ENCODE peak calls at places on chromosomes 13 and 19, in four cellular contexts. One of them, this sample, is unnamed.

GRCh38 chr19:13783565-13784500 is 9.6 kb downstream of the C19orf53 start:
- DNase-seq in GM12878: no peak
- DNase-seq in K562: no peak
- DNase-seq in HepG2: no peak
- DNase-seq in this sample: no peak

GRCh38 chr13:98896083-98896867 is 81.6 kb downstream of the DOCK9 start:
- DNase-seq in GM12878: no peak
- DNase-seq in HepG2: no peak
- DNase-seq in K562: no peak
- DNase-seq in this sample: no peak

GRCh38 chr19:50933640-50934039 is 19.2 kb downstream of the KLK5 start:
- DNase-seq in GM12878: no peak
- DNase-seq in HepG2: no peak
- DNase-seq in K562: peak
- DNase-seq in this sample: no peak

GRCh38 chr13:79528759-79529191 is 47.8 kb downstream of the NDFIP2 start:
- DNase-seq in GM12878: no peak
- DNase-seq in HepG2: no peak
- DNase-seq in K562: no peak
- DNase-seq in this sample: no peak

GRCh38 chr19:474126-475078 is 13.6 kb upstream of the SHC2 start:
- DNase-seq in GM12878: no peak
- DNase-seq in HepG2: no peak
- DNase-seq in K562: no peak
- DNase-seq in this sample: no peak

GRCh38 chr13:29761815-29762214 is 88.6 kb downstream of the UBL3 start:
- DNase-seq in K562: no peak
- DNase-seq in HepG2: no peak
- DNase-seq in GM12878: no peak
- DNase-seq in this sample: no peak

GRCh38 chr19:45670670-45671453 is 2.8 kb downstream of the GIPR start:
- DNase-seq in HepG2: peak
- DNase-seq in GM12878: peak
- DNase-seq in K562: peak
- DNase-seq in this sample: peak

GRCh38 chr19:27746691-27747380 is 1466.1 kb downstream of the UQCRFS1 start:
- DNase-seq in K562: peak
- DNase-seq in GM12878: no peak
- DNase-seq in HepG2: no peak
- DNase-seq in this sample: peak

GRCh38 chr19:47730521-47730889 is 14.8 kb upstream of the NOP53 start:
- DNase-seq in HepG2: no peak
- DNase-seq in K562: no peak
- DNase-seq in GM12878: no peak
- DNase-seq in this sample: no peak

GRCh38 chr13:67366533-67366932 is 136.4 kb upstream of the PCDH9 start:
- DNase-seq in GM12878: no peak
- DNase-seq in HepG2: no peak
- DNase-seq in K562: no peak
- DNase-seq in this sample: no peak

GRCh38 chr13:43089912-43090498 is 66.6 kb downstream of the DNAJC15 start:
- DNase-seq in GM12878: no peak
- DNase-seq in K562: no peak
- DNase-seq in HepG2: no peak
- DNase-seq in this sample: no peak

GRCh38 chr13:33279898-33280549 is 5.5 kb downstream of the STARD13 start:
- DNase-seq in HepG2: peak
- DNase-seq in K562: no peak
- DNase-seq in GM12878: no peak
- DNase-seq in this sample: no peak

GRCh38 chr19:46299004-46299509 is 2.2 kb downstream of the HIF3A start:
- DNase-seq in HepG2: peak
- DNase-seq in GM12878: no peak
- DNase-seq in K562: peak
- DNase-seq in this sample: no peak

GRCh38 chr13:37139356-37139755 is 33.9 kb upstream of the CSNK1A1L start:
- DNase-seq in HepG2: no peak
- DNase-seq in K562: no peak
- DNase-seq in GM12878: no peak
- DNase-seq in this sample: no peak

DNA sequence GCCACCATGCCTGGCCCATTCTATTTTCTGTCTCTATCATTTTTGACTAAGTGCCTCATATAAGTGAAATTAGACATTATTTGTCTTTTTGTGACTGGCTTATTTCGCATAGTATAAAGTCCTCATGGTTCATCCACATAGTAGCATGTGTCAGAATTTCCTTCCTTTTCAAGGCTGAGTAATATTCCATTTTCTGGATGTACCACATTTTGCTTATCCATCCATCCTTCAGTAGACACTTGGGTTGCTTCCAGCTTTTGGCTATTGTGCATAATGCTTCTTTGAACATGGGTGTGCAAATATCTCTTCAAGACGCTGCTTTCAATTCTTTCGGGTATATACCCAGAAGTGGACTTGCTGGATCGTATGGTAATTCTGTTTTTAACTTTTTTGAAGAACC is 51.5 kb upstream of the USE1 start:
- DNase-seq in HepG2: no peak
- DNase-seq in GM12878: no peak
- DNase-seq in K562: no peak
- DNase-seq in this sample: no peak
- TF ChIP-seq CREB1 in HepG2: no peak
- TF ChIP-seq CREB1 in GM12878: no peak
- TF ChIP-seq CREB1 in K562: no peak
- TF ChIP-seq CREB1 in this sample: no peak

GRCh38 chr19:44525721-44526430 is 3.6 kb downstream of the CEACAM20 start:
- DNase-seq in GM12878: no peak
- DNase-seq in K562: no peak
- DNase-seq in HepG2: no peak
- DNase-seq in this sample: no peak
- H3K9ac ChIP-seq in GM12878: no peak
- H3K9ac ChIP-seq in K562: no peak
- H3K9ac ChIP-seq in HepG2: no peak
- H3K9ac ChIP-seq in this sample: no peak

GRCh38 chr19:18202759-18203407 is 959 bp downstream of the RAB3A start:
- DNase-seq in HepG2: no peak
- DNase-seq in K562: peak
- DNase-seq in GM12878: no peak
- DNase-seq in this sample: peak
- TF ChIP-seq CREB1 in HepG2: no peak
- TF ChIP-seq CREB1 in K562: peak
- TF ChIP-seq CREB1 in GM12878: no peak
- TF ChIP-seq CREB1 in this sample: no peak

DNA sequence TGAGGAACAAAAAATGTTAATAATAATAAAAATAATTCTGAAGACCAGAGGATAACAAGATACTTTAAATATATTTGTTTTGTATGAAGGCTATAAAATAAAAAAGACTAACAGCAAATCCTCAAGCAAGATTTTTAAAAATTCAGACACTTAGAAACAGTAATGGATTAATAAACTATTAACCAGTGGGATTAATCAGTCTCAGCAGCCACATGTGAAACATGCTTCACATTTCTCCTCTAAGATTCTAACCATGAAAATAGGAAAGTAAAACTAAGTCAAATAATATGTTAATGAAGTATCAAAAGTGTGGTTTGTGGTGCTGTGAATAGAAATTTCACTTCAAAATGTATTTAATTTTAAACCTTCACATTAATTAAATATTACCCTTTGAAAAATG is 57.4 kb downstream of the KCNRG start:
- DNase-seq in HepG2: no peak
- DNase-seq in K562: no peak
- DNase-seq in GM12878: no peak
- DNase-seq in this sample: no peak
- H3K9ac ChIP-seq in HepG2: no peak
- H3K9ac ChIP-seq in K562: no peak
- H3K9ac ChIP-seq in GM12878: no peak
- H3K9ac ChIP-seq in this sample: no peak

DNA sequence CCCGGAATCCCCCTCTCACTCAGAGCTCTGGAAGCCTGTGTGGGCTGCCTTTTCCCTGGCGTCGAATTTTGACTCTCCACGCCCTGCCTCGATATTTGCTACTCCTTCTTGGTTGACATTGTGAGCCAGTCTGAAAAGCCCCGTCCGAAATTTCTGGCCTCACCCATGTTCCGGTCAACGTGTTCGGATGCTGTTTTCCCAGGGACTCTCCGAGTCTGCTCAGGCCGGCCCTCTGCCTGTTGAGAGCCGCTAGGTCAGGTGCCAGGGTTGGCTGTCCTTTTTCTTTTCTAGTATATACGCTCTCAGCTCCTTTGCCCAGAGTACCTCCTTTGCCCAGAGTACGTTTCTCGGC is 6.8 kb upstream of the DGKH start:
- DNase-seq in GM12878: peak
- DNase-seq in HepG2: no peak
- DNase-seq in K562: peak
- DNase-seq in this sample: no peak
- TF ChIP-seq CREB1 in GM12878: no peak
- TF ChIP-seq CREB1 in HepG2: no peak
- TF ChIP-seq CREB1 in K562: no peak
- TF ChIP-seq CREB1 in this sample: no peak

GRCh38 chr13:48748681-48749080 is 95.0 kb downstream of the CYSLTR2 start:
- DNase-seq in HepG2: no peak
- DNase-seq in K562: no peak
- DNase-seq in GM12878: no peak
- DNase-seq in this sample: no peak

GRCh38 chr13:48749144-48749543 is 95.4 kb downstream of the CYSLTR2 start:
- DNase-seq in HepG2: no peak
- DNase-seq in K562: no peak
- DNase-seq in GM12878: no peak
- DNase-seq in this sample: no peak

GRCh38 chr13:48746816-48747215 is 93.1 kb downstream of the CYSLTR2 start:
- DNase-seq in GM12878: no peak
- DNase-seq in HepG2: no peak
- DNase-seq in K562: no peak
- DNase-seq in this sample: no peak

GRCh38 chr13:48749699-48750473 is 96.2 kb downstream of the CYSLTR2 start:
- DNase-seq in K562: peak
- DNase-seq in GM12878: peak
- DNase-seq in HepG2: peak
- DNase-seq in this sample: peak

DNA sequence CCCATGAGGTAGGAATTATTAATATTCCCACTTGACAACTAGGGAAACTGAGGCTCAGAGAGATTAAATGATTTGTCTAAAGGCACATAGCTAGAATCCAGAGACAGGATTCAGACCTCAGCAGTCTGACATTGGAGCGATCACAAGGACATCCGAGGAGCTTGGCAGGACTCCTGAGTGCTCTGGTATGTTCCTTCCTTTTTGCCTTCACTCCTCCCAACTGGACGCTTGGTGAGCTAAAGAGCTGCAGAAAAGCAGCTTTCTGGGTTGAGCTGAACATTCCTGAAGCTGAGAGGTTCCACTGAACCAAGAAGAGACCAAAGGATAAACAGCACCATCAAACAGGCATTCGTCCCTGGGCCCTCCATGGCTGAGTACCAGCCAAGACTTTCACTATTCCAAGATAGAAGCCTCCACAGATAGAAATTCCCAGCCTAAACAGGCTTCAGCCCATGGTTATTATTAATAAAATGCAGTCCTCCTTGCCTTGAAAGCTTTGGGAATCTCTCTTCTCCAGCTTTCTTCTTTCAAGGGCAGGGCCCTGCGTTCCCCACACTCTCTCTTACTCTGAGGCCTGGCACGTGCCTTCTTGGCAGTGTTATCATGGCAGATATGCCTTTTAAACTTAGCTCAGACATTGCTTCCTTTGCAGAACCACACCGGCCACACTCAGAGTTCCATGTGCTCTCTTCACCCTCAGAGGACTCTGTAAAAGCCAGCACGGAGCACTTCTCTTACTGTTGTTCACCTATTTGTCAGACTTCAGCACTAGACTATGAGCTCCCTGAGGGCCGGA is 97.1 kb downstream of the CYSLTR2 start:
- DNase-seq in K562: no peak
- DNase-seq in GM12878: no peak
- DNase-seq in HepG2: no peak
- DNase-seq in this sample: no peak
- H3K9ac ChIP-seq in K562: no peak
- H3K9ac ChIP-seq in GM12878: no peak
- H3K9ac ChIP-seq in HepG2: no peak
- H3K9ac ChIP-seq in this sample: no peak

This sample was measured in H1.